ENCODE peak calls at places on chromosomes 6 and 20, in nine cellular contexts. Q, K, Z, O, T, J, M, E and R are unnamed samples.

GRCh38 chr6:16332175-16332542 is 93.8 kb downstream of the GMPR start:
- DNase-seq in T (peak; percentile 79), J (peak; percentile 86), O (peak; percentile 72), E (peak; percentile 59), M (peak; percentile 83), Q (peak; percentile 26), Z (no peak), K (peak; percentile 83), R (peak; percentile 57)

GRCh38 chr20:766906-767305 is 1.4 kb downstream of the SLC52A3 start:
- DNase-seq in T (no peak), Q (no peak), E (no peak), J (no peak), M (no peak), K (no peak), O (no peak), Z (no peak), R (no peak)

GRCh38 chr6:108622601-108623335 is 62.1 kb downstream of the FOXO3 start:
- DNase-seq in J (no peak), Z (peak; percentile 19), Q (no peak), K (peak; percentile 71), T (no peak), M (no peak), O (no peak), E (no peak), R (peak; percentile 96)

GRCh38 chr6:18551228-18551627 is 164.1 kb downstream of the RNF144B start:
- DNase-seq in O (no peak), Z (no peak), K (no peak), J (no peak), E (no peak), T (no peak), M (no peak), Q (no peak), R (peak; percentile 86)

GRCh38 chr6:37698264-37699137 is 818 bp upstream of the MDGA1 start:
- DNase-seq in K (peak; percentile 61), Z (peak; percentile 70), O (peak; percentile 42), J (peak; percentile 74), M (peak; percentile 54), T (peak; percentile 49), Q (peak; percentile 49), E (peak; percentile 53), R (peak; percentile 62)

GRCh38 chr6:87700729-87701675 is 1.0 kb downstream of the AKIRIN2 start:
- DNase-seq in Z (peak; percentile 40), K (peak; percentile 58), M (peak; percentile 35), T (peak; percentile 18), J (peak; percentile 62), O (peak; percentile 33), Q (no peak), E (no peak), R (peak; percentile 91)

GRCh38 chr6:20319520-20320357 is 81.9 kb upstream of the E2F3 start:
- DNase-seq in Z (no peak), T (peak; percentile 76), M (no peak), O (no peak), J (peak; percentile 81), K (peak; percentile 58), Q (no peak), E (peak; percentile 67), R (no peak)

GRCh38 chr20:25574411-25574810 is 10.9 kb downstream of the NINL start:
- DNase-seq in J (no peak), Z (no peak), O (no peak), E (no peak), Q (no peak), K (no peak), M (peak; percentile 41), T (no peak), R (peak; percentile 72)

GRCh38 chr6:42963855-42964605 is 3.5 kb downstream of the GNMT start:
- DNase-seq in T (peak; percentile 21), Q (peak; percentile 29), O (no peak), K (no peak), E (no peak), J (no peak), Z (peak; percentile 58), M (peak; percentile 62), R (no peak)

GRCh38 chr20:34579191-34579661 is 20.7 kb downstream of the MAP1LC3A start:
- DNase-seq in E (no peak), T (no peak), M (no peak), K (peak; percentile 82), Z (peak; percentile 65), J (no peak), Q (peak; percentile 51), O (no peak), R (peak; percentile 75)

GRCh38 chr6:76817429-76817828 is 645.9 kb downstream of the HTR1B start:
- DNase-seq in M (no peak), E (no peak), T (no peak), O (no peak), Z (no peak), J (no peak), K (no peak), Q (no peak), R (no peak)

GRCh38 chr6:3697609-3698008 is 53.9 kb downstream of the PXDC1 start:
- DNase-seq in J (no peak), T (no peak), Q (no peak), K (no peak), Z (peak; percentile 32), E (no peak), M (no peak), O (no peak), R (peak; percentile 89)

GRCh38 chr6:56843476-56844349 is 111.2 kb upstream of the BEND6 start:
- DNase-seq in Q (peak; percentile 88), T (peak; percentile 68), M (peak; percentile 82), O (peak; percentile 63), E (peak; percentile 69), K (peak; percentile 92), J (peak; percentile 64), Z (peak; percentile 85), R (peak; percentile 80)

GRCh38 chr20:14069796-14070195 is 74.5 kb downstream of the MACROD2 start:
- DNase-seq in E (no peak), Q (no peak), T (no peak), J (no peak), O (no peak), K (no peak), M (no peak), Z (no peak), R (peak; percentile 1)

GRCh38 chr20:43191946-43192847 is 2.5 kb upstream of the PTPRT start:
- DNase-seq in T (no peak), J (no peak), Q (peak; percentile 8), O (peak; percentile 45), M (peak; percentile 23), K (no peak), Z (peak; percentile 49), E (no peak), R (no peak)

GRCh38 chr6:100426689-100427338 is 37.9 kb downstream of the SIM1 start:
- DNase-seq in Z (no peak), J (no peak), M (no peak), E (no peak), T (no peak), Q (no peak), K (no peak), O (no peak), R (no peak)

GRCh38 chr6:106757267-106757666 is 127.9 kb downstream of the QRSL1 start:
- DNase-seq in O (no peak), Q (no peak), K (no peak), Z (no peak), M (no peak), E (no peak), T (no peak), J (no peak), R (no peak)

GRCh38 chr6:112227411-112227810 is 27.0 kb downstream of the LAMA4 start:
- DNase-seq in M (no peak), J (no peak), Q (no peak), E (no peak), O (no peak), Z (no peak), T (no peak), K (no peak), R (no peak)

GRCh38 chr6:2976571-2977085 is 5.3 kb upstream of the SERPINB6 start:
- DNase-seq in T (no peak), M (no peak), O (no peak), E (no peak), Q (no peak), K (no peak), J (no peak), Z (peak; percentile 44), R (peak; percentile 75)

GRCh38 chr6:54697423-54697822 is 149.1 kb upstream of the FAM83B start:
- DNase-seq in T (no peak), O (no peak), Z (no peak), Q (no peak), J (no peak), K (no peak), M (no peak), E (no peak), R (no peak)

GRCh38 chr6:13445005-13445743 is 42.2 kb downstream of the GFOD1 start:
- DNase-seq in Q (peak; percentile 57), O (no peak), Z (no peak), J (no peak), M (no peak), T (no peak), K (peak; percentile 79), E (no peak), R (peak; percentile 66)

GRCh38 chr6:14922306-14922705 is 323.6 kb upstream of the JARID2 start:
- DNase-seq in M (no peak), T (no peak), Q (peak; percentile 6), Z (no peak), K (peak; percentile 67), E (no peak), O (no peak), J (no peak), R (peak; percentile 72)

GRCh38 chr6:41344865-41345264 is 9.5 kb downstream of the NCR2 start:
- DNase-seq in M (no peak), E (no peak), T (no peak), Z (no peak), J (no peak), Q (no peak), O (no peak), K (no peak), R (no peak)

GRCh38 chr20:39491711-39492110 is 529.6 kb downstream of the DHX35 start:
- DNase-seq in J (no peak), E (no peak), Z (no peak), T (no peak), K (no peak), Q (no peak), M (no peak), O (no peak), R (no peak)

GRCh38 chr6:127539292-127539691 is 20.2 kb upstream of the MTCL3 start:
- DNase-seq in O (no peak), J (no peak), K (no peak), Z (no peak), M (no peak), Q (no peak), E (no peak), T (no peak), R (peak; percentile 32)